ENCODE peak calls at places on chromosome 18, in six cellular contexts. U, N, A, W, T and J are unnamed samples.

GRCh38 chr18:62925031-62925688 is 209.8 kb downstream of the PHLPP1 start:
- DNase-seq in T (peak), N (no peak), U (no peak), W (peak), A (no peak), J (no peak)

GRCh38 chr18:55579888-55580287 is 8.1 kb downstream of the TCF4 start:
- DNase-seq in A (no peak), N (no peak), W (no peak), T (no peak), U (no peak), J (no peak)

GRCh38 chr18:61831071-61831470 is 61.7 kb downstream of the RNF152 start:
- DNase-seq in U (no peak), T (peak), N (no peak), A (peak), W (no peak), J (peak)

GRCh38 chr18:54975598-54975997 is 16.3 kb upstream of the CCDC68 start:
- DNase-seq in W (no peak), T (no peak), N (no peak), A (no peak), U (no peak), J (no peak)

GRCh38 chr18:74529378-74529777 is 4.9 kb upstream of the CNDP1 start:
- DNase-seq in W (no peak), T (no peak), N (no peak), A (no peak), U (no peak), J (no peak)

GRCh38 chr18:37065221-37065620 is 236.3 kb downstream of the KIAA1328 start:
- DNase-seq in N (no peak), W (no peak), T (no peak), U (no peak), A (no peak), J (no peak)

GRCh38 chr18:22998336-22998735 is 65.2 kb downstream of the RBBP8 start:
- DNase-seq in N (no peak), W (no peak), A (no peak), T (no peak), U (no peak), J (no peak)

GRCh38 chr18:10051877-10052631 is 138.2 kb downstream of the VAPA start:
- DNase-seq in U (peak), A (peak), N (no peak), T (peak), W (peak), J (peak)

GRCh38 chr18:27709344-27709743 is 467.6 kb downstream of the CDH2 start:
- DNase-seq in T (no peak), N (no peak), W (no peak), U (no peak), A (no peak), J (no peak)